ENCODE peak calls at places on chromosomes 13 and 19, in seven cellular contexts. O is mucosa of descending colon, B is astrocyte of the spinal cord, G is ovary, K is breast epithelium, C is SK-N-MC, R is adipocyte. S is an unnamed sample.

GRCh38 chr19:31449379-31449778 is 100.1 kb upstream of the TSHZ3 start:
- DNase-seq in O (no peak), B (no peak), G (no peak), K (no peak), C (no peak), R (no peak), S (no peak)

GRCh38 chr13:106570354-106570822 is 2.5 kb upstream of the ARGLU1 start:
- DNase-seq in O (peak), B (no peak), G (peak), K (peak), C (no peak), R (peak), S (peak)

GRCh38 chr19:15300533-15301194 is 31.7 kb downstream of the BRD4 start:
- DNase-seq in O (no peak), B (peak), G (no peak), K (no peak), C (no peak), R (peak), S (no peak)

GRCh38 chr13:50081106-50081898 is 66.1 kb downstream of the KCNRG start:
- DNase-seq in O (peak), B (peak), G (peak), K (no peak), C (no peak), R (peak), S (peak)

GRCh38 chr13:24671367-24672117 is 8.7 kb upstream of the ATP12A start:
- DNase-seq in O (peak), B (peak), G (peak), K (no peak), C (peak), R (peak), S (peak)

GRCh38 chr13:36163809-36164308 is 32.7 kb upstream of the DCLK1 start:
- DNase-seq in O (peak), B (peak), G (peak), K (no peak), C (no peak), R (peak), S (peak)

GRCh38 chr13:64087624-64088023 is 2672.0 kb upstream of the PCDH20 start:
- DNase-seq in O (no peak), B (no peak), G (no peak), K (no peak), C (peak), R (no peak), S (no peak)

GRCh38 chr19:29672933-29673336 is 7.7 kb downstream of the PLEKHF1 start:
- DNase-seq in O (peak), B (no peak), G (no peak), K (peak), C (no peak), R (no peak), S (no peak)

GRCh38 chr13:95100525-95101121 is 200.6 kb downstream of the ABCC4 start:
- DNase-seq in O (no peak), B (peak), G (no peak), K (no peak), C (no peak), R (peak), S (no peak)

GRCh38 chr19:3522421-3523360 is 16.3 kb upstream of the TEKTIP1 start:
- DNase-seq in O (no peak), B (no peak), G (no peak), K (no peak), C (no peak), R (no peak), S (no peak)

GRCh38 chr13:30830638-30830965 is 75.5 kb upstream of the MEDAG start:
- DNase-seq in O (no peak), B (no peak), G (no peak), K (no peak), C (no peak), R (no peak), S (no peak)

GRCh38 chr19:35753634-35754364 is 3.0 kb downstream of the HSPB6 start:
- DNase-seq in O (no peak), B (no peak), G (peak), K (no peak), C (no peak), R (no peak), S (no peak)

GRCh38 chr19:35754365-35755139 is 2.3 kb downstream of the HSPB6 start:
- DNase-seq in O (no peak), B (no peak), G (peak), K (no peak), C (no peak), R (no peak), S (no peak)

GRCh38 chr19:35755550-35756371 is 1.1 kb downstream of the HSPB6 start:
- DNase-seq in O (peak), B (peak), G (peak), K (peak), C (no peak), R (no peak), S (peak)

GRCh38 chr19:35756373-35757230 is at the start of gene HSPB6:
- DNase-seq in O (no peak), B (peak), G (peak), K (no peak), C (no peak), R (peak), S (no peak)

GRCh38 chr19:35755160-35755549 is 1.7 kb downstream of the HSPB6 start:
- DNase-seq in O (no peak), B (no peak), G (no peak), K (no peak), C (no peak), R (no peak), S (no peak)
- H3K4me3 ChIP-seq in O (no peak), B (peak), G (peak), K (peak), C (no peak), R (peak), S (peak)

GRCh38 chr13:75135325-75135825 is 346.6 kb downstream of the TBC1D4 start:
- DNase-seq in O (no peak), B (peak), G (no peak), K (no peak), C (no peak), R (peak), S (no peak)

GRCh38 chr13:75139291-75139690 is 342.7 kb downstream of the TBC1D4 start:
- DNase-seq in O (no peak), B (peak), G (no peak), K (no peak), C (no peak), R (peak), S (no peak)

GRCh38 chr13:75132800-75133695 is 348.9 kb downstream of the TBC1D4 start:
- DNase-seq in O (no peak), B (no peak), G (no peak), K (no peak), C (no peak), R (no peak), S (no peak)

GRCh38 chr13:75136151-75136550 is 345.8 kb downstream of the TBC1D4 start:
- DNase-seq in O (no peak), B (no peak), G (no peak), K (no peak), C (no peak), R (no peak), S (no peak)

DNA sequence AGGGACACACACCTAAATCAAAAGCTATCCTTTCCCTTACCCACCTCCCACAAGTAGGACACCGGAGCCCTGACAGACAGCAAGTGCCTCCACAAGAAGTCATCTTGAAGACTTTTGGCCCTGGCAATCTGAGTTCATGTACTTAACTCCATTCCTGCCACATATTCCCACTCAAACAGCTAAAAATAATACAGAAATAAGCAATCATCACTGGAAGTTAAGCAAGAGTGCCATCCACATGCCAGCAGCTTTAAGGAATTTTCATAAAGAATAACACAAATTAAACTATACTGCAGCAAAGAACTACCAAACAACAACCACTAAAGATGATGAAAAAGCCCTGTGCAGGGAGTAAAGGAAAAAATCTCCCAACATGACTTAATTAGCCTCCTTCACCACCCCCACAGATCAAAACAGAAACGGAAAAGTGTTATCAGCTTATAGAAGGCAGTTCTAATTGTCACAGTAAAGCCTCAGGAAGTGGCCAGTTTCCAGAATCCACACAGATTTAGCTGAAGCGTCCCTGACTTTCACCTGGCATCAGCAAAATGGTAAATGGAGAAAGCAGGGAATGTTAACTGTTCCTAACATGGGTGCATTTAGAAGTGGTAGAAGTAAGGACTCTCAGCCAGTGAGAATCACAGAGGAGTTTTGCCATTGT is 343.9 kb downstream of the TBC1D4 start:
- DNase-seq in O (no peak), B (no peak), G (no peak), K (no peak), C (no peak), R (peak), S (no peak)
- H3K4me3 ChIP-seq in O (no peak), B (no peak), G (no peak), K (no peak), C (no peak), R (no peak), S (no peak)

GRCh38 chr13:21326155-21327030 is 132.7 kb downstream of the ZDHHC20 start:
- DNase-seq in O (peak), B (peak), G (peak), K (no peak), C (peak), R (peak), S (no peak)
- H3K4me3 ChIP-seq in O (no peak), B (peak), G (peak), K (peak), C (peak), R (peak), S (peak)

GRCh38 chr13:100125946-100126345 is 37.1 kb downstream of the PCCA start:
- DNase-seq in O (no peak), B (no peak), G (no peak), K (no peak), C (no peak), R (no peak), S (no peak)
- H3K4me3 ChIP-seq in O (no peak), B (no peak), G (no peak), K (no peak), C (no peak), R (no peak), S (no peak)

GRCh38 chr19:12886943-12887747 is at the start of gene KLF1:
- DNase-seq in O (no peak), B (no peak), G (no peak), K (no peak), C (no peak), R (no peak), S (no peak)
- H3K4me3 ChIP-seq in O (no peak), B (no peak), G (no peak), K (no peak), C (no peak), R (no peak), S (peak)

DNA sequence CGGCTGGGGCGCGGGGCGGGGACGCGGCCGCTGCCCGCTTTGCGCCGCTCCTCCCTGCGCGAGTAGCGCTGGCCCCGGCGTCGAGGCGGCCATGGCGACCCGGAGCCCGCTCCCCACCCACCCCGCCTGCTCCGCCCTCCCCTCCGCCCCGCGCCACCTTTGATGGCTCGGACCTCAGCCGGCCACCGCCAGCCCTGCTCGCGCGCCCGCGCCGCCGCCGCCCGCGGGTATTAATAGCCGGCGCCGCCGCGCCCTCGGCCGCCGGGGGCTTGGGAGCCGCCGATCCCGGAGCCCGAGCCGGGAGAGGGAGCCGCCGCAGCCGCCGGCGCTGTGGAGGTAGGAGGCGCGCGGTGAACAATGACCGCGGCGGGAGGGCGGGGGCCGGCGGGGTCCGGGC is 261 bp downstream of the FARP1 start:
- DNase-seq in O (peak), B (no peak), G (no peak), K (no peak), C (no peak), R (no peak), S (no peak)
- H3K4me3 ChIP-seq in O (peak), B (peak), G (peak), K (peak), C (peak), R (peak), S (peak)

GRCh38 chr13:27969073-27969865 is at the start of gene CDX2:
- DNase-seq in O (peak), B (no peak), G (no peak), K (no peak), C (no peak), R (no peak), S (no peak)

GRCh38 chr13:27969866-27970229 is 733 bp upstream of the CDX2 start:
- DNase-seq in O (no peak), B (no peak), G (no peak), K (no peak), C (no peak), R (no peak), S (peak)

GRCh38 chr13:27971236-27971645 is 2.1 kb upstream of the CDX2 start:
- DNase-seq in O (peak), B (no peak), G (no peak), K (no peak), C (no peak), R (no peak), S (no peak)

GRCh38 chr13:27971776-27972618 is 2.9 kb upstream of the CDX2 start:
- DNase-seq in O (no peak), B (no peak), G (no peak), K (no peak), C (no peak), R (no peak), S (no peak)

GRCh38 chr13:27970382-27971235 is 1.5 kb upstream of the CDX2 start:
- DNase-seq in O (peak), B (no peak), G (no peak), K (no peak), C (no peak), R (no peak), S (no peak)
- H3K4me3 ChIP-seq in O (no peak), B (no peak), G (no peak), K (no peak), C (no peak), R (no peak), S (no peak)

GRCh38 chr19:51971624-51972023 is 15.0 kb downstream of the ZNF350 start:
- DNase-seq in O (peak), B (peak), G (no peak), K (no peak), C (no peak), R (no peak), S (no peak)
- H3K4me3 ChIP-seq in O (no peak), B (no peak), G (no peak), K (no peak), C (no peak), R (peak), S (no peak)

DNA sequence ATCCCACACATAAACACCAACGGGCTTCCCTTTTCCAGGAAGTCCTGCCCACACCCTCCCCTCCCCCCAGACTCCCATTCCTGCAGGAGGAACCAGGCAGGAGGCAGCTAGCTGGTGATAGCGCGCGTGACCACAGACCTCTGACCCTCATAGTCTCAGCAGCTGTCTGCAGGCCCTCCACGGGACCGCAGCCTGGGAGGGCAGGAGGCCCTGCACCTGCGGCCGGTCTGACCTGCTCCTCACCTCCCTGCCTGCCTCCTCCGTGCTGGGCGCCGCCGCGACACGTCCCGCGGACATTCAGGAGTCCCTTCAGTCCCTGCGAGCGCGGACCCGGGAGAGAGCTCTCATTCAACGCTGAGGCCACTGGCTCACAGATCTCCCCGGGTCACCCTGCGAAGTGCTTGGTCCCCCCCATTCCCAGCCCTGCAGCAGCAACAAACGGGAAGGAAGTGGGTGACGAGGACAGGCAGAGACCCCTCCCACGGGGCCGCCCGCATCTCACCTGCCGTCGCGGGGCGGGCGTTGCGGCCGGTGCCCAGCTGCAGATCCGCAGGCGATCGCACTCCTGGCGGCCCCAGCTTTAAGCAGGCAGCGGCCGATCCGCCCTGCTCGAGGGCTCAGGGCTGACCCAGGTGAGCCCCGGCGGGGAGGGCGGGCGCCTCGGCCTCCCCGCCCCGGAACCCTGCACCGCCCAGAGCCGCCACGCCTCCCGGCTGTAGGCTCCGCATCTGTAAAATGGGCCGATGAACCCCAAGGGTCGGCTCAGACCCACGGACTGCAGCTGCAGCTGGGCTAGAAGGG is 1.1 kb upstream of the ACP5 start:
- DNase-seq in O (peak), B (no peak), G (peak), K (no peak), C (no peak), R (no peak), S (no peak)
- H3K4me3 ChIP-seq in O (no peak), B (no peak), G (peak), K (peak), C (no peak), R (no peak), S (peak)

GRCh38 chr19:39155114-39155700 is 29.6 kb downstream of the PAK4 start:
- DNase-seq in O (no peak), B (no peak), G (no peak), K (no peak), C (no peak), R (no peak), S (no peak)
- H3K4me3 ChIP-seq in O (no peak), B (no peak), G (no peak), K (no peak), C (no peak), R (no peak), S (no peak)